ENCODE peak calls at places on chromosomes 12 and 14, in six cellular contexts. J is activated gamma-delta T cell treated with anti-CD3 and anti-CD28 coated beads, Interleukin-2, amount 50 U/mL, for 16 hours; Q is stimulated activated CD4-positive, alpha-beta T cell treated with anti-CD3 and anti-CD28 coated beads, Interleukin-4, amount 100 ng/mL, for 1 hour; G is RWPE2; V is fibroblast of pulmonary artery; M is aorta. N is an unnamed sample.

GRCh38 chr14:79516009-79516408 is 695.3 kb downstream of the DIO2 start:
- DNase-seq in M (no peak), G (no peak), J (no peak), V (no peak), Q (no peak), N (no peak)

GRCh38 chr14:56359245-56359644 is 220.4 kb upstream of the TMEM260 start:
- DNase-seq in Q (no peak), G (no peak), V (peak; percentile 81), J (no peak), M (no peak), N (no peak)

GRCh38 chr12:9888665-9889273 is 7.5 kb downstream of the KLRF2 start:
- DNase-seq in M (no peak), Q (no peak), G (no peak), V (no peak), J (no peak), N (no peak)

GRCh38 chr14:68547305-68548193 is 245.3 kb downstream of the ZFP36L1 start:
- DNase-seq in J (no peak), G (peak; percentile 93), M (peak; percentile 74), V (peak; percentile 95), Q (no peak), N (peak; percentile 89)

GRCh38 chr14:78637903-78638302 is 467.7 kb downstream of the NRXN3 start:
- DNase-seq in V (no peak), Q (no peak), J (no peak), M (no peak), G (no peak), N (no peak)

GRCh38 chr12:12273291-12273957 is 6.6 kb upstream of the LRP6 start:
- DNase-seq in V (no peak), J (no peak), M (no peak), Q (no peak), G (no peak), N (peak; percentile 35)

GRCh38 chr14:103319422-103319821 is 14.6 kb upstream of the EIF5 start:
- DNase-seq in V (no peak), Q (no peak), G (no peak), M (no peak), J (no peak), N (no peak)

GRCh38 chr12:2212971-2213869 is 160.4 kb downstream of the CACNA1C start:
- DNase-seq in J (no peak), V (no peak), G (no peak), Q (no peak), M (no peak), N (peak; percentile 52)

GRCh38 chr14:94531187-94531586 is 21.9 kb upstream of the SERPINA12 start:
- DNase-seq in Q (no peak), J (no peak), G (no peak), M (no peak), V (no peak), N (no peak)

GRCh38 chr12:57498143-57498524 is 10.3 kb downstream of the MARS1 start:
- DNase-seq in Q (no peak), J (no peak), M (no peak), V (no peak), G (no peak), N (no peak)